ENCODE peak calls at places on chromosomes 7 and 10, in six cellular contexts. L, U, R, P, O and N are unnamed samples.

GRCh38 chr10:93452143-93452542 is 30.0 kb downstream of the MYOF start:
- DNase-seq in U (no peak), R (no peak), P (no peak), L (no peak), O (no peak), N (no peak)

GRCh38 chr7:157047148-157047547 is 36.7 kb upstream of the MNX1 start:
- DNase-seq in U (no peak), P (no peak), R (peak), O (no peak), L (peak), N (no peak)

GRCh38 chr10:69644658-69645295 is 14.7 kb downstream of the FAM241B start:
- DNase-seq in L (peak), O (peak), P (peak), U (no peak), R (no peak), N (peak)

GRCh38 chr10:3907514-3907913 is 122.5 kb upstream of the KLF6 start:
- DNase-seq in U (no peak), P (peak), R (no peak), L (no peak), O (peak), N (no peak)

GRCh38 chr10:67883710-67884312 is 645 bp upstream of the SIRT1 start:
- DNase-seq in L (no peak), P (peak), U (no peak), O (no peak), R (no peak), N (no peak)

GRCh38 chr7:46507601-46508000 is 586.5 kb upstream of the IGFBP3 start:
- DNase-seq in P (no peak), L (no peak), R (no peak), O (no peak), U (no peak), N (no peak)

GRCh38 chr7:36367561-36367889 is 22.1 kb upstream of the ANLN start:
- DNase-seq in R (no peak), U (no peak), O (no peak), L (no peak), P (no peak), N (no peak)

GRCh38 chr10:74947781-74948401 is 121.5 kb downstream of the KAT6B start:
- DNase-seq in U (no peak), L (no peak), R (no peak), O (no peak), P (no peak), N (no peak)

GRCh38 chr10:71725998-71726672 is 6.6 kb upstream of the C10orf105 start:
- DNase-seq in O (no peak), U (no peak), L (peak), P (peak), R (no peak), N (peak)

GRCh38 chr10:19412531-19412930 is 363.9 kb downstream of the MALRD1 start:
- DNase-seq in L (peak), R (peak), O (peak), U (no peak), P (peak), N (no peak)

GRCh38 chr10:131931981-131932380 is 31.2 kb downstream of the PPP2R2D start:
- DNase-seq in P (no peak), R (no peak), U (no peak), O (no peak), L (no peak), N (no peak)

GRCh38 chr7:73900286-73900685 is 39.3 kb downstream of the TMEM270 start:
- DNase-seq in P (peak), L (no peak), O (no peak), R (no peak), U (no peak), N (no peak)

GRCh38 chr7:45160374-45160773 is 2.8 kb downstream of the RAMP3 start:
- DNase-seq in O (no peak), R (no peak), U (no peak), P (no peak), L (no peak), N (no peak)

GRCh38 chr10:116992183-116992582 is 12.8 kb downstream of the SHTN1 start:
- DNase-seq in P (no peak), U (no peak), R (no peak), L (no peak), O (no peak), N (no peak)

GRCh38 chr7:125118444-125118843 is 188.8 kb upstream of the POT1 start:
- DNase-seq in O (no peak), L (peak), U (no peak), P (peak), R (no peak), N (no peak)

GRCh38 chr10:16986406-16987128 is 143.0 kb downstream of the CUBN start:
- DNase-seq in U (no peak), P (peak), R (peak), O (peak), L (peak), N (no peak)

GRCh38 chr10:69506834-69507643 is 55.8 kb downstream of the TSPAN15 start:
- DNase-seq in P (no peak), U (no peak), O (no peak), R (no peak), L (peak), N (no peak)

GRCh38 chr10:5812283-5813090 is 747 bp downstream of the GDI2 start:
- DNase-seq in R (no peak), L (no peak), U (no peak), P (no peak), O (no peak), N (peak)

GRCh38 chr10:60848126-60848525 is 69.8 kb downstream of the CDK1 start:
- DNase-seq in O (no peak), R (no peak), U (no peak), P (peak), L (no peak), N (no peak)

GRCh38 chr7:117698018-117698417 is 175.2 kb downstream of the CTTNBP2 start:
- DNase-seq in L (no peak), O (no peak), U (no peak), R (no peak), P (no peak), N (no peak)

GRCh38 chr10:131695814-131696165 is 205.0 kb upstream of the PPP2R2D start:
- DNase-seq in L (no peak), U (no peak), R (no peak), P (no peak), O (no peak), N (no peak)

GRCh38 chr10:51843966-51844365 is 144.6 kb upstream of the CSTF2T start:
- DNase-seq in R (no peak), O (no peak), L (no peak), P (no peak), U (no peak), N (no peak)

GRCh38 chr7:138979226-138979979 is 1.8 kb downstream of the KIAA1549 start:
- DNase-seq in P (no peak), L (no peak), U (no peak), O (no peak), R (no peak), N (no peak)

GRCh38 chr10:131453772-131454634 is 142.5 kb upstream of the TCERG1L start:
- DNase-seq in U (peak), R (no peak), O (no peak), L (no peak), P (peak), N (peak)

GRCh38 chr7:27745064-27745583 is 5.2 kb downstream of the TAX1BP1 start:
- DNase-seq in P (peak), L (peak), R (peak), U (no peak), O (peak), N (no peak)

GRCh38 chr7:156897673-156898072 is 4.7 kb upstream of the LMBR1 start:
- DNase-seq in U (no peak), O (no peak), P (peak), R (peak), L (peak), N (no peak)

GRCh38 chr10:23157691-23158369 is 34.3 kb upstream of the PTF1A start:
- DNase-seq in R (peak), U (no peak), L (peak), O (peak), P (peak), N (peak)

GRCh38 chr7:71019703-71020102 is 112.2 kb upstream of the GALNT17 start:
- DNase-seq in O (peak), R (no peak), U (no peak), P (no peak), L (no peak), N (no peak)

GRCh38 chr7:102985176-102985783 is 72.5 kb downstream of the LRRC17 start:
- DNase-seq in L (peak), U (no peak), R (no peak), P (peak), O (no peak), N (no peak)

GRCh38 chr10:69645751-69646687 is 16.0 kb downstream of the FAM241B start:
- DNase-seq in L (no peak), P (no peak), R (no peak), O (no peak), U (no peak), N (no peak)

GRCh38 chr10:61903184-61903990 is 1.9 kb downstream of the ARID5B start:
- DNase-seq in R (no peak), U (peak), O (no peak), P (peak), L (peak), N (peak)

GRCh38 chr7:37916673-37917660 is at the start of gene SFRP4:
- DNase-seq in P (peak), L (peak), O (peak), R (no peak), U (peak), N (no peak)

GRCh38 chr10:59177031-59177861 is 803 bp downstream of the PHYHIPL start:
- DNase-seq in R (peak), U (no peak), O (peak), L (peak), P (peak), N (no peak)

GRCh38 chr7:129240119-129240815 is 15.4 kb downstream of the AHCYL2 start:
- DNase-seq in L (peak), R (peak), P (peak), U (no peak), O (no peak), N (no peak)

GRCh38 chr10:75395171-75395954 is 6.2 kb downstream of the ZNF503 start:
- DNase-seq in O (no peak), P (peak), R (no peak), L (no peak), U (no peak), N (no peak)

GRCh38 chr10:75261813-75262725 is 26.3 kb upstream of the COMTD1 start:
- DNase-seq in R (no peak), L (no peak), P (peak), U (no peak), O (no peak), N (no peak)

GRCh38 chr7:147412782-147413186 is 1177.8 kb upstream of the C7orf33 start:
- DNase-seq in L (peak), O (peak), R (peak), P (peak), U (no peak), N (no peak)

GRCh38 chr10:50431118-50431517 is 179.8 kb upstream of the ASAH2 start:
- DNase-seq in R (no peak), U (no peak), O (no peak), P (peak), L (peak), N (no peak)

GRCh38 chr7:26726051-26726450 is 138.3 kb downstream of the SKAP2 start:
- DNase-seq in L (no peak), O (no peak), U (no peak), P (no peak), R (no peak), N (no peak)

DNA sequence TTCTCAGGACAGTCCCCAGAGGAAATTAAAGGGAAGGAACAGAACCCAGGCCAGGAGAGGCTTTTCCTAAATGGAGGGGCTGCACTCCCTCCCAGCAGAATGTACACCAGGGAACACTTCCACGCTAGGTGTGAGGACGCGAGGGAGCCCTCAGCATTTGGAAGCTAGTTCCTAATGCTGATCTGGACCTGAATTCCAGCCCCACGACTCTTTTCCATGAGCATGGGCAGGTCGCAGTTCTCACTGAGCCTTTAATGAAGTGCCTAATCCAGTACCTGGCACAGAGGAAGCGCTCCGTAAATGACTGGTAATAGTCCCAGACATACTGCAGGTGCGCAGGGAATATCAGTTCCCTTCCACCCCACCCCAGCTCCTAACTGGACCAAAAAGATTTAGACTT is 1.1 kb downstream of the ALOX5 start:
- DNase-seq in U (no peak), R (no peak), L (no peak), P (no peak), O (no peak), N (no peak)
- H3K4me3 ChIP-seq in U (peak), R (no peak), L (no peak), P (no peak), O (no peak), N (no peak)

DNA sequence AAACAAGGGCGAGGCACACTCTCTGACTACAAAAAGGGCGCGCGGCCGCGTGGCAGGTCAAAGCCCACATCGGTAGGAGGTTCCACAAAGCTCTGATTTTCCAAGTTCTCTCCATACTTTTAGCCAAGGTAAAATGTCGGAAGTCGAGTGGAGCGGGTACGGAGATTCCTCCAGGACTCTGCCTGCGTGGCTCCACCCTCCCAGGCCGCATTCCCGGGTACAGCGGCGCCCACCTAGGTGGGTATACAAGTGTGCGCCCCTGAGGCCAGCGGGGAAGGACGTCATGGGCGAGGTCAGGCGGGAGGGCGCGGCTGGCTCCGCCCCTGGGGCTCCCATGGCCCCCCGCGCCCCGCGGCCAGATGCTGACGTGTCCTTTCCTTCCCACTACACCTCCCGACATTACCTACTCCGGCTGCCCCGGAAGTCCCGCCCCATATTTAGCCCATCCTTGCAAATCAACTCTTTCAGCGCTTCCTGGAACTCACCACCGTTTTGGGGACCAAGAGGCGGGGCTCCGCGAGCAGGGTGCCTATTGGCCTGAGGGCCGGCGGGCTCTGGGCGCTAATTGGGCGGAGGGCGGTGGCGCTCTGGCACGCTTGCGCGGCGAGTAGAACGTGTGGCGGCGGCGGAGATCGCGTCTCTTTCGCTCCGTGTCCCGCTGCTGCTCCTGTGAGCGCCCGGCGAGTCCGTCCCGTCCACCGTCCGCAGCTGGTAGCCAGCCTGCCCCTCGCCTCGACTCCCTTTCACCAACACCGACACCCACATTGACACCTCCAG is at the start of gene SND1:
- DNase-seq in P (peak), U (peak), O (peak), R (peak), L (peak), N (peak)
- TF ChIP-seq CTCF in P (no peak), U (no peak), O (no peak), R (no peak), L (no peak), N (no peak)

GRCh38 chr7:80542398-80542797 is 30.5 kb upstream of the GNAT3 start:
- DNase-seq in R (peak), P (peak), U (no peak), L (peak), O (peak), N (no peak)
- H3K4me3 ChIP-seq in R (no peak), P (no peak), U (no peak), L (no peak), O (no peak), N (no peak)

GRCh38 chr10:18216482-18216881 is 76.3 kb downstream of the CACNB2 start:
- DNase-seq in P (peak), R (no peak), L (peak), O (peak), U (no peak), N (no peak)
- TF ChIP-seq CTCF in P (peak), R (peak), L (peak), O (peak), U (no peak), N (peak)